ENCODE peak calls at places on chromosomes 13 and 19, in six cellular contexts. L, S, Q, C, V and H are unnamed samples.

GRCh38 chr13:72290962-72291681 is 424.1 kb upstream of the DACH1 start:
- DNase-seq in L (no peak), S (no peak), Q (no peak), C (no peak), V (peak), H (no peak)

GRCh38 chr19:30719189-30719990 is 347.2 kb downstream of the ZNF536 start:
- DNase-seq in L (no peak), S (no peak), Q (no peak), C (no peak), V (peak), H (peak)

GRCh38 chr13:24038405-24038804 is 122.1 kb upstream of the SPATA13 start:
- DNase-seq in L (no peak), S (no peak), Q (no peak), C (no peak), V (peak), H (peak)

GRCh38 chr19:29926031-29926430 is 16.0 kb upstream of the URI1 start:
- DNase-seq in L (no peak), S (no peak), Q (no peak), C (no peak), V (no peak), H (no peak)

GRCh38 chr19:5023128-5023571 is 54.2 kb downstream of the KDM4B start:
- DNase-seq in L (no peak), S (no peak), Q (no peak), C (no peak), V (no peak), H (no peak)

GRCh38 chr19:55460670-55461258 is 678 bp downstream of the ISOC2 start:
- DNase-seq in L (no peak), S (peak), Q (peak), C (no peak), V (peak), H (peak)

GRCh38 chr19:30631035-30631375 is 258.8 kb downstream of the ZNF536 start:
- DNase-seq in L (no peak), S (no peak), Q (no peak), C (no peak), V (no peak), H (no peak)

GRCh38 chr13:94073006-94073744 is 406.3 kb downstream of the DCT start:
- DNase-seq in L (no peak), S (no peak), Q (no peak), C (no peak), V (no peak), H (no peak)

GRCh38 chr19:46860846-46861690 is at the start of gene ARHGAP35:
- DNase-seq in L (no peak), S (peak), Q (peak), C (peak), V (peak), H (peak)

GRCh38 chr13:31538067-31539042 is 201.0 kb upstream of the RXFP2 start:
- DNase-seq in L (no peak), S (no peak), Q (no peak), C (no peak), V (peak), H (no peak)

GRCh38 chr13:77565635-77566034 is 30.1 kb downstream of the SCEL start:
- DNase-seq in L (no peak), S (no peak), Q (no peak), C (no peak), V (peak), H (no peak)

GRCh38 chr19:42178791-42179500 is 38.5 kb downstream of the DEDD2 start:
- DNase-seq in L (no peak), S (no peak), Q (no peak), C (no peak), V (no peak), H (no peak)

GRCh38 chr19:33080761-33081681 is at the start of gene GPATCH1:
- DNase-seq in L (peak), S (peak), Q (peak), C (peak), V (peak), H (peak)

GRCh38 chr19:14248578-14249011 is 42.6 kb upstream of the ADGRL1 start:
- DNase-seq in L (no peak), S (peak), Q (peak), C (no peak), V (no peak), H (peak)

GRCh38 chr19:9823816-9824215 is 3.9 kb upstream of the UBL5 start:
- DNase-seq in L (no peak), S (no peak), Q (no peak), C (no peak), V (no peak), H (no peak)